ENCODE peak calls at places on chromosome X, in five cellular contexts. T is stomach, Y is bronchial epithelial cell, K is omental fat pad, I is thoracic aorta. O is an unnamed sample.
A peak's percentile ranks its signal among the peaks of the same experiment; 100 is the strongest.

GRCh38 chrX:134753185-134754008 is 95.1 kb upstream of the PLAC1 start:
- DNase-seq in K (no peak), Y (peak; percentile 30), I (no peak), T (no peak), O (no peak)

GRCh38 chrX:43969504-43970501 is 3.4 kb downstream of the NDP start:
- DNase-seq in T (no peak), Y (no peak), I (no peak), K (no peak), O (no peak)

GRCh38 chrX:18668468-18668867 is 3.4 kb downstream of the RS1 start:
- DNase-seq in Y (no peak), I (no peak), K (no peak), T (no peak), O (no peak)

GRCh38 chrX:96436105-96436504 is 248.5 kb upstream of the DIAPH2 start:
- DNase-seq in T (no peak), K (no peak), I (no peak), Y (peak; percentile 58), O (no peak)

GRCh38 chrX:108582151-108582550 is 142.5 kb downstream of the COL4A5 start:
- DNase-seq in I (no peak), Y (no peak), K (no peak), T (no peak), O (no peak)

GRCh38 chrX:136259543-136259942 is 8.3 kb upstream of the MAP7D3 start:
- DNase-seq in K (no peak), T (no peak), I (no peak), Y (peak; percentile 71), O (no peak)

GRCh38 chrX:120316587-120317283 is 5.5 kb upstream of the TMEM255A start:
- DNase-seq in I (no peak), K (no peak), T (no peak), Y (peak; percentile 87), O (no peak)

GRCh38 chrX:122555925-122556324 is 628.2 kb upstream of the GRIA3 start:
- DNase-seq in Y (no peak), I (no peak), T (no peak), K (no peak), O (no peak)

GRCh38 chrX:42456301-42456700 is 321.7 kb downstream of the PPP1R2C start:
- DNase-seq in Y (no peak), K (no peak), I (no peak), T (no peak), O (no peak)

GRCh38 chrX:69215161-69215560 is 49.9 kb upstream of the PJA1 start:
- DNase-seq in Y (no peak), K (no peak), T (no peak), I (no peak), O (no peak)

GRCh38 chrX:17369294-17369693 is 5.7 kb upstream of the NHS start:
- DNase-seq in K (no peak), T (no peak), I (no peak), Y (peak; percentile 44), O (no peak)

GRCh38 chrX:2732649-2733048 is 19.2 kb upstream of the XG start:
- DNase-seq in T (no peak), I (no peak), Y (no peak), K (no peak), O (no peak)

GRCh38 chrX:49053223-49054072 is 5.4 kb upstream of the CCDC120 start:
- DNase-seq in Y (no peak), T (peak; percentile 62), K (peak; percentile 37), I (no peak), O (peak; percentile 75)

GRCh38 chrX:30741545-30741944 is 88.3 kb downstream of the GK start:
- DNase-seq in Y (no peak), I (no peak), K (no peak), T (no peak), O (no peak)

GRCh38 chrX:136689441-136689840 is 41.5 kb downstream of the CD40LG start:
- DNase-seq in I (no peak), K (no peak), T (no peak), Y (peak; percentile 10), O (no peak)

GRCh38 chrX:427812-428725 is 41.4 kb upstream of the PPP2R3B start:
- DNase-seq in K (no peak), I (no peak), Y (no peak), T (no peak), O (no peak)

GRCh38 chrX:57741107-57741506 is 61.0 kb upstream of the NLRP2B start:
- DNase-seq in T (no peak), Y (no peak), I (no peak), K (no peak), O (no peak)

GRCh38 chrX:49176421-49177326 is 5.0 kb downstream of the PLP2 start:
- DNase-seq in T (no peak), I (no peak), Y (peak; percentile 79), K (no peak), O (no peak)

GRCh38 chrX:10612215-10612614 is 8.2 kb downstream of the MID1 start:
- DNase-seq in Y (peak; percentile 74), K (no peak), T (no peak), I (no peak), O (no peak)

GRCh38 chrX:103941201-103941975 is 21.0 kb upstream of the TMSB15B start:
- DNase-seq in T (no peak), I (no peak), Y (peak; percentile 45), K (no peak), O (no peak)

GRCh38 chrX:111098874-111099273 is 2.9 kb downstream of the PAK3 start:
- DNase-seq in K (no peak), I (no peak), Y (no peak), T (peak; percentile 62), O (peak; percentile 71)

GRCh38 chrX:16005899-16006298 is 117.5 kb upstream of the GRPR start:
- DNase-seq in T (no peak), Y (no peak), K (no peak), I (no peak), O (no peak)

GRCh38 chrX:136850441-136851175 is 29.9 kb downstream of the RBMX start:
- DNase-seq in Y (no peak), K (no peak), I (no peak), T (no peak), O (no peak)

GRCh38 chrX:25191403-25191802 is 175.6 kb upstream of the ARX start:
- DNase-seq in K (no peak), Y (no peak), I (no peak), T (no peak), O (no peak)

GRCh38 chrX:72714471-72714916 is 388 bp upstream of the PHKA1 start:
- DNase-seq in K (no peak), T (peak; percentile 68), I (peak; percentile 38), Y (peak; percentile 53), O (no peak)

GRCh38 chrX:15946783-15947550 is 92.4 kb upstream of the AP1S2 start:
- DNase-seq in I (no peak), T (no peak), K (no peak), Y (peak; percentile 87), O (no peak)

GRCh38 chrX:97399400-97399799 is 515.7 kb downstream of the RPA4 start:
- DNase-seq in T (no peak), K (no peak), I (no peak), Y (peak; percentile 63), O (no peak)

GRCh38 chrX:47247206-47247998 is 14.6 kb downstream of the USP11 start:
- DNase-seq in Y (peak; percentile 22), T (no peak), I (no peak), K (no peak), O (no peak)

GRCh38 chrX:11757397-11757728 is 674 bp upstream of the MSL3 start:
- DNase-seq in K (no peak), Y (no peak), T (no peak), I (no peak), O (no peak)

GRCh38 chrX:71911023-71911730 is 532 bp downstream of the NHSL2 start:
- DNase-seq in K (no peak), Y (no peak), I (no peak), T (no peak), O (peak; percentile 67)

GRCh38 chrX:130772313-130773140 is 130.5 kb downstream of the ENOX2 start:
- DNase-seq in I (no peak), T (no peak), K (no peak), Y (peak; percentile 68), O (no peak)

GRCh38 chrX:41332408-41332987 is 1.5 kb upstream of the DDX3X start:
- DNase-seq in T (peak; percentile 53), I (no peak), K (no peak), Y (no peak), O (no peak)

GRCh38 chrX:103839404-103839803 is 7.3 kb upstream of the RAB9B start:
- DNase-seq in K (no peak), I (no peak), Y (no peak), T (no peak), O (no peak)

GRCh38 chrX:120457766-120458180 is 11.3 kb downstream of the LAMP2 start:
- DNase-seq in I (no peak), Y (peak; percentile 96), K (no peak), T (no peak), O (no peak)

GRCh38 chrX:112731793-112732192 is 52.1 kb upstream of the LHFPL1 start:
- DNase-seq in K (no peak), T (no peak), Y (no peak), I (no peak), O (no peak)
- TF ChIP-seq CTCF in K (no peak), T (no peak), Y (no peak), I (no peak), O (no peak)

DNA sequence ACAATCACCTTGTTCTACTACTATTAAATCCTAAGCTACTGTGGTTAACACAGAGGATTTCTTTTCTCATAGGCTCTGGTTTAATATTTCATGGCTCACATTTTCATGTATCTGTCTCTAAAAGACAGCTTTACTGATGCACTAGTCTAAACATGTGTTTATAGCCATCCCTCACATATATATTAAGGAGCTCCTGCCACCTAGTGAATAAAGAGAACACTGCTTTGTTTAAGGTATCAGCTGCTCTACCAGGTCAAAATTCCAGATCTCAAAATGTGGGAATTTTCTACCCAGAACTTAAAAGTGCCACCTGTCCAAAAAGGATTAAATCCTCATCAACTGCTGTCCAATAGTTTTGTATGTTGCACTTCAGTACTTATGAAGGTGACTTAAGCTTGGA is 188.5 kb upstream of the TEX13C start:
- DNase-seq in Y (peak; percentile 28), I (no peak), T (no peak), K (no peak), O (no peak)
- TF ChIP-seq CTCF in Y (no peak), I (no peak), T (no peak), K (no peak), O (no peak)

GRCh38 chrX:149470960-149471359 is 34.1 kb downstream of the IDS start:
- DNase-seq in I (peak; percentile 9), T (peak; percentile 78), K (peak; percentile 53), Y (peak; percentile 31), O (peak; percentile 83)
- TF ChIP-seq CTCF in I (peak; percentile 80), T (peak; percentile 69), K (peak; percentile 52), Y (peak; percentile 81), O (peak; percentile 75)

DNA sequence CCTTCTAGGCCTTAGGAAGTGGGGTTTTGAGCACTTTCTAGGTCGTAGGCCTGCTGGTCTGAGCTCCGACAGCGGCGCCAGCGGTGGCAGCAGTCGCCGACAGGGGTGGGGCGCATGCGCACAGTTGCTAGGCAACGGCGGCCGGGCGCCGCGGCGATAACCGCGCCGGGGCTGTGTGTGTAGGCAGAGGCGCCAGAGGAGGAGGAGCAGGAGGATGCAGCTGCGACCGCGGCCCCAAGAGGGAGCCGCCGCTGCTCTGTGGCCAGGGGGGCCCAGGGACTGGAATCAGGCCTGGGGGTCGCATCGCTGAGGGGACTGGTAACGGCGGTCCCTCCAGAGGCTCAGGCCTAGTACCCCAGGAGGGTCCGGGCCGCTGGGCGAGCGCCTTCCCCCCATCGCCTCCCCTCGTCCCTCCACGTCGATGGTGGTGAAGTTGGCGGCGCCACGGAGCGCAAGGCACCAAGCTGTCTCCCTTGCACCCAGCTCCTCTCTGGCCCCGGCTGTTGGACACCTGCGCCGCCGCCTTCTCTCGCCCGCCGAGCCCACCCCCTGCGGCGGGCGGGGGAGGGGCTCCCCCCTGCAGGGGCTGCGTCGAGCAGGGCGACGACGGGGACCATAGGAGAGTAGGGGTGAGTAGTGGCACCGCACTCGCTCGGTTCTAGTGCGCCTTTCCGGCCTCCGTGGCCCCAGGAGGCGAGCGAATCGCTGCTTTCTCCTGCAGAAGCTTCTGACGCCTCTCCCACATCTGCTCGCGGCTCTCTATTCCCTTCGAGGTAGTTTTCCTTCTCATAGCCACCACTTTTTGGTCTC is 58.6 kb upstream of the ZC4H2 start:
- DNase-seq in K (peak; percentile 25), I (no peak), Y (peak; percentile 50), T (peak; percentile 79), O (peak; percentile 87)
- TF ChIP-seq CTCF in K (no peak), I (peak; percentile 46), Y (peak; percentile 21), T (peak; percentile 15), O (no peak)

O was measured in mesothelial cell of epicardium.